ENCODE peak calls at places on chromosomes 2 and 18, in six cellular contexts. U is A549, I is HepG2, T is upper lobe of left lung, L is K562, V is GM12878. J is an unnamed sample.

GRCh38 chr18:10872297-10872696 is 277.1 kb downstream of the PIEZO2 start:
- ATAC-seq in U (no peak), I (no peak), T (no peak), L (no peak), V (no peak), J (peak; percentile 74)

GRCh38 chr2:188456114-188456909 is 164.6 kb downstream of the GULP1 start:
- ATAC-seq in U (peak; percentile 57), I (peak; percentile 74), T (no peak), L (peak; percentile 78), V (peak; percentile 68), J (no peak)

GRCh38 chr18:36149514-36150289 is 20.0 kb downstream of the ELP2 start:
- ATAC-seq in U (no peak), I (no peak), T (no peak), L (no peak), V (peak; percentile 97), J (no peak)

GRCh38 chr18:45896991-45897390 is 70.1 kb downstream of the EPG5 start:
- ATAC-seq in U (no peak), I (peak; percentile 96), T (no peak), L (no peak), V (no peak), J (peak; percentile 46)

GRCh38 chr2:129757915-129758421 is 221.5 kb upstream of the RAB6C start:
- ATAC-seq in U (no peak), I (peak; percentile 13), T (no peak), L (no peak), V (no peak), J (peak; percentile 42)

GRCh38 chr2:8819948-8820347 is 17.5 kb downstream of the KIDINS220 start:
- ATAC-seq in U (no peak), I (no peak), T (no peak), L (no peak), V (no peak), J (no peak)

GRCh38 chr2:100192825-100193224 is 50.4 kb upstream of the AFF3 start:
- ATAC-seq in U (no peak), I (no peak), T (no peak), L (no peak), V (no peak), J (no peak)

GRCh38 chr2:162242586-162243304 is 500 bp downstream of the FAP start:
- ATAC-seq in U (no peak), I (no peak), T (no peak), L (no peak), V (no peak), J (peak; percentile 40)

GRCh38 chr18:44826418-44827259 is 146.0 kb downstream of the SETBP1 start:
- ATAC-seq in U (peak; percentile 53), I (no peak), T (no peak), L (no peak), V (no peak), J (peak; percentile 83)

GRCh38 chr2:204313256-204313655 is 232.0 kb upstream of the PARD3B start:
- ATAC-seq in U (no peak), I (no peak), T (no peak), L (no peak), V (no peak), J (no peak)

GRCh38 chr2:215419113-215419512 is 16.8 kb downstream of the FN1 start:
- ATAC-seq in U (peak; percentile 57), I (no peak), T (no peak), L (no peak), V (no peak), J (no peak)

GRCh38 chr2:231412616-231412963 is 17.1 kb downstream of the B3GNT7 start:
- ATAC-seq in U (peak; percentile 32), I (peak; percentile 22), T (no peak), L (no peak), V (no peak), J (peak; percentile 8)

GRCh38 chr18:74243127-74243526 is 48.6 kb downstream of the CYB5A start:
- ATAC-seq in U (no peak), I (peak; percentile 65), T (no peak), L (peak; percentile 69), V (no peak), J (no peak)

GRCh38 chr2:203437516-203437915 is 97.6 kb downstream of the RAPH1 start:
- ATAC-seq in U (no peak), I (no peak), T (peak; percentile 34), L (no peak), V (no peak), J (no peak)

GRCh38 chr2:144524190-144524957 is 4.5 kb upstream of the ZEB2 start:
- ATAC-seq in U (peak; percentile 4), I (peak; percentile 52), T (peak; percentile 49), L (peak; percentile 80), V (no peak), J (peak; percentile 44)

GRCh38 chr18:45849529-45849928 is 24.1 kb downstream of the SIGLEC15 start:
- ATAC-seq in U (no peak), I (no peak), T (no peak), L (no peak), V (peak; percentile 69), J (no peak)

GRCh38 chr2:120630031-120630701 is 105.5 kb upstream of the GLI2 start:
- ATAC-seq in U (no peak), I (no peak), T (peak; percentile 46), L (no peak), V (no peak), J (no peak)
- TF ChIP-seq EP300 in U (no peak), I (no peak), T (peak; percentile 56), L (no peak), V (no peak), J (no peak)

GRCh38 chr2:228648541-228648940 is 467.1 kb upstream of the SPHKAP start:
- ATAC-seq in U (no peak), I (no peak), T (no peak), L (no peak), V (no peak), J (no peak)
- H3K4me1 ChIP-seq in U (no peaks in the 10 kb centered on the region), I (no peaks in the 10 kb centered on the region), T (no peaks in the 10 kb centered on the region), L (no peaks in the 10 kb centered on the region), V (no peaks in the 10 kb centered on the region), J (no peaks in the 10 kb centered on the region)

GRCh38 chr2:170091461-170091860 is 86.5 kb upstream of the MYO3B start:
- ATAC-seq in U (no peak), I (peak; percentile 66), T (no peak), L (no peak), V (no peak), J (no peak)
- TF ChIP-seq EP300 in U (no peak), I (no peak), T (no peak), L (no peak), V (no peak), J (no peak)

GRCh38 chr2:30245364-30245763 is 14.0 kb downstream of the LBH start:
- ATAC-seq in U (no peak), I (no peak), T (no peak), L (no peak), V (no peak), J (no peak)

GRCh38 chr2:30253873-30254691 is 22.7 kb downstream of the LBH start:
- ATAC-seq in U (no peak), I (no peak), T (no peak), L (peak; percentile 62), V (no peak), J (no peak)

GRCh38 chr2:30250421-30250820 is 19.1 kb downstream of the LBH start:
- ATAC-seq in U (no peak), I (no peak), T (no peak), L (no peak), V (no peak), J (no peak)

GRCh38 chr2:30252723-30253688 is 21.7 kb downstream of the LBH start:
- ATAC-seq in U (peak; percentile 75), I (no peak), T (peak; percentile 67), L (peak; percentile 84), V (peak; percentile 64), J (peak; percentile 73)

GRCh38 chr2:30249354-30249753 is 18.0 kb downstream of the LBH start:
- ATAC-seq in U (no peak), I (no peak), T (no peak), L (no peak), V (no peak), J (no peak)
- H3K4me1 ChIP-seq in U (peaks cover 73% of the 10 kb centered on the region), I (no peaks in the 10 kb centered on the region), T (peaks cover 56% of the 10 kb centered on the region), L (peaks cover 33% of the 10 kb centered on the region), V (no peaks in the 10 kb centered on the region), J (peaks cover 6% of the 10 kb centered on the region)

GRCh38 chr2:19711470-19712372 is 190.1 kb downstream of the TTC32 start:
- ATAC-seq in U (peak; percentile 87), I (no peak), T (no peak), L (no peak), V (no peak), J (peak; percentile 83)
- TF ChIP-seq EP300 in U (no peak), I (no peak), T (no peak), L (no peak), V (no peak), J (no peak)

J was measured in gastroesophageal sphincter.